ENCODE peak calls at places on chromosomes 13 and 19, in nine cellular contexts. F, Q, P, M, Z, W, C, O and H are unnamed samples.

GRCh38 chr19:13207237-13208130 is 57.3 kb downstream of the IER2 start:
- DNase-seq in F (no peak), Q (peak; percentile 25), P (peak; percentile 49), M (no peak), Z (no peak), W (no peak), C (peak; percentile 29), O (no peak), H (peak; percentile 22)

GRCh38 chr13:20360041-20360491 is 127.9 kb upstream of the GJB6 start:
- DNase-seq in F (no peak), Q (no peak), P (no peak), M (no peak), Z (no peak), W (no peak), C (peak; percentile 11), O (no peak), H (no peak)

GRCh38 chr19:55319786-55320185 is 5.4 kb downstream of the TMEM150B start:
- DNase-seq in F (no peak), Q (no peak), P (no peak), M (no peak), Z (peak; percentile 67), W (no peak), C (peak; percentile 53), O (no peak), H (no peak)

GRCh38 chr19:2040647-2041435 is 10.2 kb downstream of the MKNK2 start:
- DNase-seq in F (no peak), Q (no peak), P (peak; percentile 21), M (no peak), Z (no peak), W (no peak), C (no peak), O (no peak), H (no peak)

GRCh38 chr19:11142528-11143171 is 12.9 kb downstream of the SPC24 start:
- DNase-seq in F (peak; percentile 87), Q (no peak), P (peak; percentile 98), M (peak; percentile 75), Z (no peak), W (peak; percentile 59), C (peak; percentile 96), O (peak; percentile 63), H (no peak)

GRCh38 chr13:100646030-100646673 is 28.4 kb downstream of the TMTC4 start:
- DNase-seq in F (no peak), Q (no peak), P (no peak), M (no peak), Z (peak; percentile 13), W (no peak), C (peak; percentile 15), O (no peak), H (no peak)

GRCh38 chr13:111204438-111205177 is 89.5 kb downstream of the ARHGEF7 start:
- DNase-seq in F (no peak), Q (no peak), P (peak; percentile 66), M (no peak), Z (no peak), W (no peak), C (peak; percentile 70), O (peak; percentile 69), H (no peak)

GRCh38 chr19:58372311-58373133 is 8.3 kb downstream of the ZNF837 start:
- DNase-seq in F (no peak), Q (no peak), P (no peak), M (no peak), Z (no peak), W (no peak), C (no peak), O (no peak), H (no peak)

GRCh38 chr19:6740589-6741348 is 1.3 kb downstream of the TRIP10 start:
- DNase-seq in F (no peak), Q (peak; percentile 22), P (peak; percentile 70), M (peak; percentile 62), Z (peak; percentile 44), W (no peak), C (peak; percentile 76), O (no peak), H (no peak)

GRCh38 chr13:103188688-103189326 is 122.6 kb upstream of the SLC10A2 start:
- DNase-seq in F (no peak), Q (no peak), P (no peak), M (no peak), Z (no peak), W (no peak), C (no peak), O (peak; percentile 8), H (no peak)

GRCh38 chr13:110636053-110636475 is 20.7 kb downstream of the NAXD start:
- DNase-seq in F (no peak), Q (no peak), P (no peak), M (no peak), Z (no peak), W (no peak), C (no peak), O (no peak), H (no peak)

GRCh38 chr19:41940443-41941409 is 12.5 kb upstream of the ERFL start:
- DNase-seq in F (no peak), Q (no peak), P (no peak), M (no peak), Z (no peak), W (no peak), C (peak; percentile 38), O (no peak), H (no peak)

GRCh38 chr13:43664700-43665191 is 122.0 kb downstream of the ENOX1 start:
- DNase-seq in F (no peak), Q (no peak), P (peak; percentile 27), M (peak; percentile 35), Z (no peak), W (peak; percentile 57), C (peak; percentile 94), O (peak; percentile 42), H (no peak)

GRCh38 chr13:22049384-22049783 is 378.5 kb downstream of the FGF9 start:
- DNase-seq in F (no peak), Q (no peak), P (no peak), M (no peak), Z (no peak), W (no peak), C (no peak), O (no peak), H (no peak)

GRCh38 chr13:49210669-49211068 is 9.5 kb upstream of the MLNR start:
- DNase-seq in F (no peak), Q (no peak), P (no peak), M (no peak), Z (no peak), W (no peak), C (no peak), O (no peak), H (no peak)

GRCh38 chr13:90618133-90618532 is 729.4 kb upstream of the MIR17HG start:
- DNase-seq in F (no peak), Q (no peak), P (no peak), M (no peak), Z (no peak), W (no peak), C (no peak), O (no peak), H (no peak)

GRCh38 chr13:52070929-52071523 is 46.5 kb downstream of the UTP14C start:
- DNase-seq in F (no peak), Q (no peak), P (no peak), M (no peak), Z (no peak), W (no peak), C (peak; percentile 33), O (no peak), H (no peak)

GRCh38 chr13:46288570-46289259 is 77.0 kb downstream of the LRRC63 start:
- DNase-seq in F (no peak), Q (peak; percentile 17), P (no peak), M (no peak), Z (no peak), W (no peak), C (peak; percentile 44), O (no peak), H (peak; percentile 12)

GRCh38 chr19:470701-471100 is 9.9 kb upstream of the SHC2 start:
- DNase-seq in F (no peak), Q (no peak), P (no peak), M (no peak), Z (no peak), W (no peak), C (no peak), O (no peak), H (no peak)

GRCh38 chr19:41175825-41176734 is 16.9 kb upstream of the CYP2S1 start:
- DNase-seq in F (peak; percentile 35), Q (peak; percentile 46), P (no peak), M (peak; percentile 57), Z (no peak), W (peak; percentile 21), C (peak; percentile 90), O (peak; percentile 48), H (peak; percentile 25)

GRCh38 chr19:40141546-40141945 is 49.7 kb upstream of the MAP3K10 start:
- DNase-seq in F (no peak), Q (no peak), P (no peak), M (no peak), Z (no peak), W (no peak), C (no peak), O (no peak), H (no peak)

GRCh38 chr19:48975947-48976847 is 11.1 kb downstream of the FTL start:
- DNase-seq in F (no peak), Q (no peak), P (no peak), M (no peak), Z (no peak), W (no peak), C (no peak), O (no peak), H (peak; percentile 60)

GRCh38 chr13:43240278-43240677 is 216.9 kb downstream of the DNAJC15 start:
- DNase-seq in F (no peak), Q (no peak), P (no peak), M (no peak), Z (no peak), W (no peak), C (no peak), O (no peak), H (no peak)

GRCh38 chr13:44930907-44931676 is 58.2 kb downstream of the NUFIP1 start:
- DNase-seq in F (no peak), Q (no peak), P (no peak), M (no peak), Z (no peak), W (no peak), C (peak; percentile 40), O (no peak), H (no peak)

GRCh38 chr19:35337081-35337983 is 8.3 kb downstream of the CD22 start:
- DNase-seq in F (no peak), Q (no peak), P (no peak), M (no peak), Z (no peak), W (no peak), C (no peak), O (no peak), H (no peak)

GRCh38 chr19:43553656-43554055 is 20.7 kb downstream of the ZNF575 start:
- DNase-seq in F (no peak), Q (no peak), P (no peak), M (no peak), Z (no peak), W (no peak), C (no peak), O (no peak), H (no peak)

GRCh38 chr13:70809588-70809987 is 701.3 kb upstream of the KLHL1 start:
- DNase-seq in F (no peak), Q (no peak), P (no peak), M (no peak), Z (no peak), W (no peak), C (no peak), O (no peak), H (no peak)

GRCh38 chr19:45171211-45171623 is 6.8 kb downstream of the TRAPPC6A start:
- DNase-seq in F (no peak), Q (peak; percentile 39), P (no peak), M (no peak), Z (no peak), W (no peak), C (no peak), O (no peak), H (no peak)

GRCh38 chr19:532578-533484 is 1.3 kb downstream of the CDC34 start:
- DNase-seq in F (no peak), Q (peak; percentile 43), P (peak; percentile 81), M (peak; percentile 68), Z (no peak), W (no peak), C (peak; percentile 72), O (peak; percentile 68), H (no peak)

GRCh38 chr13:63094069-63094468 is 1678.4 kb upstream of the PCDH20 start:
- DNase-seq in F (no peak), Q (no peak), P (no peak), M (no peak), Z (no peak), W (no peak), C (no peak), O (no peak), H (no peak)

GRCh38 chr13:60754211-60754610 is 357.2 kb downstream of the TDRD3 start:
- DNase-seq in F (no peak), Q (no peak), P (no peak), M (no peak), Z (no peak), W (no peak), C (no peak), O (no peak), H (no peak)